ENCODE peak calls at places on chromosomes 12 and 14, in ten cellular contexts. O is mesendoderm; T is stimulated activated CD8-positive, alpha-beta memory T cell treated with anti-CD3 and anti-CD28 coated beads, Interleukin-7, amount 100 ng/mL, for 24 hours; H is anterior cingulate cortex; W is AG04450; D is NCI-H1417; G is fibroblast of the conjunctiva; E is GF-D8; S is iris pigment epithelial cell; N is fibroblast of mammary gland. P is an unnamed sample.

GRCh38 chr12:57471661-57472060 is 8.0 kb downstream of the ARHGAP9 start:
- DNase-seq in O (no peak), T (no peak), H (no peak), W (no peak), D (no peak), G (no peak), E (no peak), S (no peak), N (no peak), P (no peak)

GRCh38 chr12:104312654-104313053 is 9.1 kb downstream of the EID3 start:
- DNase-seq in O (no peak), T (no peak), H (no peak), W (no peak), D (no peak), G (no peak), E (no peak), S (no peak), N (no peak), P (no peak)

GRCh38 chr12:122203968-122204828 is 689 bp downstream of the B3GNT4 start:
- DNase-seq in O (no peak), T (no peak), H (no peak), W (no peak), D (peak), G (no peak), E (no peak), S (no peak), N (no peak), P (no peak)

GRCh38 chr12:51524386-51524901 is 66.6 kb upstream of the SCN8A start:
- DNase-seq in O (peak), T (no peak), H (no peak), W (no peak), D (no peak), G (no peak), E (no peak), S (no peak), N (no peak), P (peak)

GRCh38 chr12:128069359-128069997 is 197.5 kb upstream of the TMEM132C start:
- DNase-seq in O (peak), T (no peak), H (peak), W (no peak), D (peak), G (peak), E (no peak), S (peak), N (peak), P (peak)

GRCh38 chr14:89442280-89442679 is 25.2 kb upstream of the FOXN3 start:
- DNase-seq in O (no peak), T (no peak), H (no peak), W (no peak), D (no peak), G (no peak), E (no peak), S (no peak), N (no peak), P (no peak)

GRCh38 chr12:127582074-127582473 is 684.9 kb upstream of the TMEM132C start:
- DNase-seq in O (no peak), T (no peak), H (no peak), W (no peak), D (no peak), G (no peak), E (no peak), S (no peak), N (peak), P (no peak)

GRCh38 chr12:62214847-62215246 is 45.4 kb upstream of the USP15 start:
- DNase-seq in O (no peak), T (no peak), H (no peak), W (no peak), D (no peak), G (no peak), E (peak), S (no peak), N (no peak), P (no peak)

GRCh38 chr14:61526405-61527312 is 168.7 kb upstream of the HIF1A start:
- DNase-seq in O (no peak), T (no peak), H (no peak), W (no peak), D (peak), G (no peak), E (no peak), S (no peak), N (no peak), P (no peak)

GRCh38 chr14:21346532-21347135 is 37.2 kb downstream of the SUPT16H start:
- DNase-seq in O (no peak), T (no peak), H (no peak), W (peak), D (no peak), G (peak), E (no peak), S (peak), N (peak), P (no peak)

GRCh38 chr12:1695836-1696670 is 5.2 kb downstream of the ADIPOR2 start:
- DNase-seq in O (no peak), T (no peak), H (no peak), W (no peak), D (no peak), G (no peak), E (no peak), S (no peak), N (no peak), P (no peak)

GRCh38 chr14:24735984-24736630 is 102.1 kb upstream of the GZMB start:
- DNase-seq in O (no peak), T (no peak), H (no peak), W (no peak), D (peak), G (no peak), E (no peak), S (no peak), N (no peak), P (no peak)

GRCh38 chr12:64706366-64706765 is 52.8 kb downstream of the GNS start:
- DNase-seq in O (no peak), T (no peak), H (no peak), W (no peak), D (no peak), G (no peak), E (no peak), S (peak), N (no peak), P (no peak)

GRCh38 chr14:99899578-99900178 is 106.5 kb downstream of the EML1 start:
- DNase-seq in O (no peak), T (no peak), H (no peak), W (no peak), D (peak), G (no peak), E (no peak), S (peak), N (peak), P (no peak)

GRCh38 chr12:9674226-9674590 is 4.7 kb downstream of the CLEC2D start:
- DNase-seq in O (no peak), T (no peak), H (no peak), W (no peak), D (no peak), G (no peak), E (no peak), S (no peak), N (no peak), P (no peak)

GRCh38 chr12:3551386-3551785 is 60.4 kb downstream of the PRMT8 start:
- DNase-seq in O (no peak), T (no peak), H (no peak), W (no peak), D (no peak), G (no peak), E (no peak), S (no peak), N (no peak), P (no peak)

P was measured in head of caudate nucleus.